ENCODE peak calls at places on chromosomes 1 and 21, in four cellular contexts. A is anterior cingulate cortex, D is BJ, I is globus pallidus. X is an unnamed sample.

GRCh38 chr1:156471496-156472490 is 28.8 kb downstream of the MEF2D start:
- DNase-seq in A (no peak), D (no peak), I (no peak), X (no peak)

GRCh38 chr1:204171751-204172178 is 5.6 kb upstream of the REN start:
- DNase-seq in A (no peak), D (peak), I (no peak), X (no peak)

GRCh38 chr1:68384872-68385390 is 64.8 kb downstream of the RPE65 start:
- DNase-seq in A (no peak), D (peak), I (no peak), X (no peak)

GRCh38 chr21:14366998-14367397 is 15.9 kb downstream of the HSPA13 start:
- DNase-seq in A (no peak), D (no peak), I (no peak), X (no peak)

GRCh38 chr1:66300986-66301451 is 232.9 kb upstream of the SGIP1 start:
- DNase-seq in A (no peak), D (no peak), I (no peak), X (no peak)

GRCh38 chr1:243394610-243395490 is 139.0 kb downstream of the SDCCAG8 start:
- DNase-seq in A (no peak), D (no peak), I (no peak), X (no peak)

GRCh38 chr1:35454616-35455015 is 102.6 kb downstream of the KIAA0319L start:
- DNase-seq in A (no peak), D (no peak), I (no peak), X (no peak)

GRCh38 chr1:223203011-223203410 is 60.0 kb upstream of the TLR5 start:
- DNase-seq in A (no peak), D (no peak), I (no peak), X (no peak)

GRCh38 chr1:55696181-55696580 is 481.0 kb upstream of the USP24 start:
- DNase-seq in A (no peak), D (peak), I (no peak), X (no peak)

GRCh38 chr21:29748391-29749167 is 191.2 kb downstream of the GRIK1 start:
- DNase-seq in A (no peak), D (no peak), I (peak), X (peak)

GRCh38 chr1:117586337-117586736 is 19.5 kb upstream of the TENT5C start:
- DNase-seq in A (no peak), D (no peak), I (no peak), X (no peak)

GRCh38 chr1:19633106-19633505 is 11.0 kb upstream of the NBL1 start:
- DNase-seq in A (no peak), D (no peak), I (no peak), X (no peak)

GRCh38 chr1:223714849-223715709 is 2.7 kb downstream of the CAPN2 start:
- DNase-seq in A (no peak), D (peak), I (no peak), X (no peak)

GRCh38 chr1:221122501-221122900 is 243.3 kb downstream of the HLX start:
- DNase-seq in A (no peak), D (no peak), I (no peak), X (no peak)

GRCh38 chr1:230797376-230798186 is 50.4 kb downstream of the CAPN9 start:
- DNase-seq in A (peak), D (no peak), I (peak), X (peak)

GRCh38 chr1:110879758-110880606 is 7.0 kb downstream of the CD53 start:
- DNase-seq in A (no peak), D (no peak), I (no peak), X (no peak)

GRCh38 chr1:29805122-29805895 is 569.0 kb downstream of the PTPRU start:
- DNase-seq in A (no peak), D (no peak), I (no peak), X (no peak)

GRCh38 chr1:60265560-60266535 is 192.3 kb upstream of the C1orf87 start:
- DNase-seq in A (no peak), D (peak), I (no peak), X (no peak)

GRCh38 chr1:46747683-46748288 is 28.9 kb upstream of the EFCAB14 start:
- DNase-seq in A (no peak), D (no peak), I (peak), X (no peak)

GRCh38 chr1:55352080-55352800 is 137.1 kb upstream of the USP24 start:
- DNase-seq in A (no peak), D (no peak), I (no peak), X (no peak)

GRCh38 chr1:21647431-21648373 is 21.5 kb downstream of the RAP1GAP start:
- DNase-seq in A (no peak), D (no peak), I (no peak), X (no peak)

GRCh38 chr1:245310605-245311531 is 156.1 kb downstream of the KIF26B start:
- DNase-seq in A (no peak), D (no peak), I (peak), X (peak)

GRCh38 chr1:43473463-43473862 is 19.7 kb upstream of the HYI start:
- DNase-seq in A (no peak), D (no peak), I (no peak), X (no peak)